ENCODE peak calls at places on chromosome 16, in seven cellular contexts. P is HuH-7.5, Q is NCI-H69, D is ecto neural progenitor cell, K is astrocyte of the spinal cord, U is A172, E is uterus. S is an unnamed sample.

GRCh38 chr16:10616395-10616743 is 36.0 kb upstream of the EMP2 start:
- DNase-seq in K (no peak), D (no peak), E (no peak), P (no peak), U (no peak), Q (no peak), S (no peak)

GRCh38 chr16:47990676-47991075 is 165.1 kb downstream of the ABCC12 start:
- DNase-seq in K (no peak), D (no peak), P (no peak), U (peak; percentile 35), E (no peak), Q (no peak), S (no peak)

GRCh38 chr16:26111900-26112299 is 420.1 kb downstream of the HS3ST4 start:
- DNase-seq in Q (no peak), P (no peak), U (no peak), D (no peak), E (no peak), K (no peak), S (no peak)

GRCh38 chr16:75566889-75567255 is 693 bp downstream of the GABARAPL2 start:
- DNase-seq in U (no peak), E (no peak), Q (no peak), P (peak; percentile 34), D (no peak), K (no peak), S (peak; percentile 45)

GRCh38 chr16:31467151-31467550 is 4.8 kb upstream of the TGFB1I1 start:
- DNase-seq in Q (no peak), P (no peak), D (no peak), U (no peak), E (no peak), K (no peak), S (no peak)

GRCh38 chr16:47888142-47888541 is 267.7 kb downstream of the ABCC12 start:
- DNase-seq in U (peak; percentile 64), K (peak; percentile 54), P (no peak), Q (no peak), E (no peak), D (no peak), S (no peak)

GRCh38 chr16:55341681-55342080 is 17.7 kb downstream of the IRX6 start:
- DNase-seq in Q (no peak), D (no peak), E (no peak), K (no peak), P (no peak), U (no peak), S (no peak)

GRCh38 chr16:20740007-20740883 is 1.4 kb downstream of the THUMPD1 start:
- DNase-seq in D (no peak), P (no peak), Q (no peak), U (peak; percentile 7), E (no peak), K (peak; percentile 5), S (no peak)

GRCh38 chr16:71537643-71538042 is 11.4 kb downstream of the CHST4 start:
- DNase-seq in K (peak; percentile 25), P (peak; percentile 62), E (no peak), U (peak; percentile 37), Q (peak; percentile 54), D (no peak), S (peak; percentile 46)

GRCh38 chr16:87956771-87957279 is 5.6 kb downstream of the BANP start:
- DNase-seq in K (peak; percentile 67), E (no peak), Q (no peak), P (no peak), D (no peak), U (no peak), S (no peak)

GRCh38 chr16:19885456-19886060 is 910 bp upstream of the GPRC5B start:
- DNase-seq in K (no peak), U (no peak), E (peak; percentile 30), Q (no peak), D (peak; percentile 58), P (no peak), S (no peak)

GRCh38 chr16:84769416-84769815 is 50.4 kb upstream of the CRISPLD2 start:
- DNase-seq in K (no peak), E (no peak), P (no peak), Q (no peak), U (no peak), D (no peak), S (no peak)

GRCh38 chr16:69131167-69131748 is 1.1 kb downstream of the CHTF8 start:
- DNase-seq in D (no peak), U (peak; percentile 45), E (no peak), P (no peak), Q (peak; percentile 50), K (peak; percentile 30), S (no peak)

GRCh38 chr16:27576729-27577128 is 26.8 kb downstream of the KATNIP start:
- DNase-seq in Q (no peak), D (no peak), E (no peak), K (no peak), U (no peak), P (no peak), S (no peak)

GRCh38 chr16:82138478-82139285 is 31.3 kb downstream of the MPHOSPH6 start:
- DNase-seq in D (no peak), E (no peak), U (no peak), K (no peak), Q (peak; percentile 2), P (no peak), S (no peak)

GRCh38 chr16:15829460-15829859 is 27.4 kb downstream of the MYH11 start:
- DNase-seq in K (no peak), D (no peak), E (peak; percentile 84), P (no peak), U (no peak), Q (no peak), S (peak; percentile 83)

GRCh38 chr16:4021070-4021779 is 95.0 kb downstream of the ADCY9 start:
- DNase-seq in D (no peak), P (no peak), E (no peak), U (no peak), Q (peak; percentile 98), K (no peak), S (peak; percentile 82)